ENCODE peak calls at places on chromosomes 16 and 17, in nine cellular contexts. F, Z, B, Q, R, U, A, C and X are unnamed samples. For H3K9me3, the result is how much of the 10 kb centered on the place peaks cover.

GRCh38 chr16:3725291-3725690 is 8.0 kb upstream of the TRAP1 start:
- DNase-seq in F (no peak), Z (no peak), B (no peak), Q (no peak), R (no peak), U (no peak), A (no peak), C (no peak), X (no peak)

GRCh38 chr17:59652119-59652518 is 32.4 kb downstream of the CLTC start:
- DNase-seq in F (peak), Z (no peak), B (no peak), Q (no peak), R (no peak), U (no peak), A (no peak), C (no peak), X (no peak)

GRCh38 chr17:78600181-78600651 is 23.0 kb upstream of the DNAH17 start:
- DNase-seq in F (no peak), Z (no peak), B (peak), Q (no peak), R (no peak), U (no peak), A (no peak), C (no peak), X (no peak)

GRCh38 chr17:73646409-73647305 is 2.4 kb upstream of the SDK2 start:
- DNase-seq in F (no peak), Z (peak), B (peak), Q (peak), R (no peak), U (no peak), A (peak), C (no peak), X (no peak)

GRCh38 chr17:19805006-19805405 is 56.9 kb upstream of the ALDH3A1 start:
- DNase-seq in F (peak), Z (peak), B (no peak), Q (no peak), R (no peak), U (no peak), A (no peak), C (no peak), X (no peak)

GRCh38 chr17:61389670-61390478 is 9.8 kb upstream of the TBX2 start:
- DNase-seq in F (peak), Z (peak), B (peak), Q (peak), R (no peak), U (no peak), A (peak), C (no peak), X (no peak)

GRCh38 chr17:45098081-45098868 is 34.0 kb downstream of the PLCD3 start:
- DNase-seq in F (no peak), Z (peak), B (no peak), Q (no peak), R (no peak), U (no peak), A (no peak), C (no peak), X (peak)

GRCh38 chr17:61805399-61805798 is 57.9 kb downstream of the BRIP1 start:
- DNase-seq in F (peak), Z (no peak), B (no peak), Q (no peak), R (no peak), U (no peak), A (no peak), C (no peak), X (peak)

GRCh38 chr17:29566473-29567361 is at the start of gene ABHD15:
- DNase-seq in F (peak), Z (peak), B (peak), Q (peak), R (peak), U (no peak), A (peak), C (peak), X (peak)

GRCh38 chr16:1474471-1474795 is 395 bp downstream of the CLCN7 start:
- DNase-seq in F (no peak), Z (peak), B (no peak), Q (no peak), R (no peak), U (no peak), A (no peak), C (no peak), X (no peak)

GRCh38 chr17:61385091-61385868 is 14.4 kb upstream of the TBX2 start:
- DNase-seq in F (no peak), Z (no peak), B (no peak), Q (peak), R (no peak), U (no peak), A (no peak), C (no peak), X (no peak)

GRCh38 chr17:14205992-14206461 is 30.6 kb downstream of the CDRT15 start:
- DNase-seq in F (no peak), Z (no peak), B (no peak), Q (no peak), R (no peak), U (peak), A (no peak), C (peak), X (peak)

GRCh38 chr17:82952019-82952418 is 112.2 kb upstream of the ZNF750 start:
- DNase-seq in F (no peak), Z (no peak), B (no peak), Q (no peak), R (no peak), U (no peak), A (no peak), C (peak), X (no peak)
- H3K9me3 ChIP-seq in F (under half), Z (under half), B (half or more), Q (under half), R (under half), U (under half), A (half or more), C (half or more), X (under half)

GRCh38 chr16:73730496-73731090 is 566.0 kb upstream of the PSMD7 start:
- DNase-seq in F (no peak), Z (no peak), B (no peak), Q (no peak), R (no peak), U (no peak), A (no peak), C (no peak), X (no peak)
- TF ChIP-seq CTCF in F (no peak), Z (no peak), B (no peak), Q (no peak), R (no peak), U (no peak), A (no peak), C (no peak), X (no peak)

DNA sequence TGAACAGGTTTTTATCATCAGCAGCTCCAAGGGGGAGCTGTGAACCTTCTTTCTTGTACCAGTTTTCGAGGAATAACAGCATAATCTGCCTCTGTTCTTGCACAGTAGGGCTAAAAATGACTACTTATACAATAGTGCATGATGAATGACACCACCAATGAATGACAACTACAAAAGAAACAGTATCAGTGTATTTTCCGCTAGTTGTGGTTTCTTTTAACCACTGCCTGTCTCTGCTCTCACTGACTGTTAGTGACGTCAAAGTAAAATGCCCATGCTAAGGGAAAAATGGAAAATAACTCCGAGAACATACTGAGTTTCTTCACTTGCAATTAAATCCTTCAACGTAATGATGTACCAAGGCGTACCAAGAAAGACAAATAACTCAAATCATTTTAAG is 294.9 kb downstream of the MAP2K6 start:
- DNase-seq in F (no peak), Z (no peak), B (no peak), Q (no peak), R (no peak), U (no peak), A (no peak), C (no peak), X (no peak)
- H3K9me3 ChIP-seq in F (under half), Z (under half), B (under half), Q (under half), R (under half), U (under half), A (under half), C (under half), X (under half)

DNA sequence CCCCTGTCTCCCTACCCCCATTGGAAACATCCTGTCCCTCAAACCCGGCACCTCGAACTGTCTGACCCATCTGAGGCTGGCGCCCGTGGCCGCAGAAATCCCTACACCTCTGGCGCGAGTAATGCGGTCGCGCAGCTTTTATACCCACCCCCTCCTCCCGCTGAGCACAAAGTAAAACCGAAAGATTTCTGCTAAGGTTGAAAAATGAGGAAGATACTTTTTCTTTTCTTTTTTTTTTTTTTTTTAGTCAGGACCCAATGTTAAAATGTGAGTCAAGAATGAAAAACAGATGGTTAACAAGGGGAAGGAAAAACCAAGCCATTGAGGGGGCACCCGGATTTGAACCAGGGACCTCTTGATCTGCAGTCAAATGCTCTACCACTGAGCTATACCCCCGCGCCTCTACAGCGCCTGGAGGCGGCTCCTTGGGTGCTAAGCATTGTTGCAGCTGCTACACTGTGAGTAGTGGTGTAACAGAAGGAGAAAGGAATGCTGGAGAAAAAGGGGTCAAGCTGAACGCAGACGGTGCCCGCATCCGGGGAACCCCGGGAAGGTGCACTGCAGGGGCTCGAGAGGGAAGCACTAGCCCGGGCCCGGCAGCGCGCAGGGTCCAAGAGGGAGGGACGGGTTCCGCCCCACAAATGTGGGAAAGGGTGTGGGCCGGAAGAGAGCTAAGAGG is 751 bp upstream of the LASP1 start:
- DNase-seq in F (peak), Z (peak), B (peak), Q (peak), R (peak), U (peak), A (peak), C (peak), X (peak)
- TF ChIP-seq CTCF in F (peak), Z (peak), B (peak), Q (peak), R (no peak), U (no peak), A (peak), C (peak), X (peak)

GRCh38 chr16:35909351-35909954 is 2450.0 kb downstream of the TP53TG3F start:
- DNase-seq in F (no peak), Z (no peak), B (no peak), Q (no peak), R (no peak), U (no peak), A (no peak), C (no peak), X (no peak)
- H3K9me3 ChIP-seq in F (under half), Z (under half), B (under half), Q (under half), R (under half), U (under half), A (half or more), C (under half), X (under half)

DNA sequence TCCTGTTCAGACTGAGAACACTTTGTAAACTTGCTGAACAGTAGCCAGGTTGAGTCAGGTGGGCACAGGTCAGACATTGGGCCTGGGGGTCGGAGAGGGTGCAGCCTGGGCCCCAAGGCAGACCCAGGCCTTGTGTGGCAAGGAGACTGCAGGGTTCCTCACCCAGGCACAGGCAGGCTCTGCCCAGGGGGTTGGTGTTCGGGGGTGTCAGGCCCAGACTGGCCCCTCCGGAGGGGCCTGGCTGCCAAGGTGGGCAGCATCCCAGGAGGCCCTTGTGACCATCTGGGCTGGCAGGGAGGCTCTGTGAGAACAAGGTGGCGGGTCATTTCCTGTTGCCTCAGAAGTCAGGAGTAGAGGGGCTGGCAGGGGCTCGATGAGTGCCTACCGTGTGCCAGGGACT is 585 bp upstream of the MYO15A start:
- DNase-seq in F (no peak), Z (no peak), B (no peak), Q (no peak), R (no peak), U (no peak), A (no peak), C (no peak), X (no peak)
- TF ChIP-seq CTCF in F (no peak), Z (no peak), B (no peak), Q (no peak), R (no peak), U (no peak), A (no peak), C (no peak), X (no peak)

GRCh38 chr16:35147556-35148504 is 1688.4 kb downstream of the TP53TG3F start:
- DNase-seq in F (no peak), Z (no peak), B (no peak), Q (no peak), R (no peak), U (no peak), A (no peak), C (no peak), X (no peak)
- H3K9me3 ChIP-seq in F (under half), Z (under half), B (under half), Q (under half), R (under half), U (half or more), A (half or more), C (under half), X (under half)

DNA sequence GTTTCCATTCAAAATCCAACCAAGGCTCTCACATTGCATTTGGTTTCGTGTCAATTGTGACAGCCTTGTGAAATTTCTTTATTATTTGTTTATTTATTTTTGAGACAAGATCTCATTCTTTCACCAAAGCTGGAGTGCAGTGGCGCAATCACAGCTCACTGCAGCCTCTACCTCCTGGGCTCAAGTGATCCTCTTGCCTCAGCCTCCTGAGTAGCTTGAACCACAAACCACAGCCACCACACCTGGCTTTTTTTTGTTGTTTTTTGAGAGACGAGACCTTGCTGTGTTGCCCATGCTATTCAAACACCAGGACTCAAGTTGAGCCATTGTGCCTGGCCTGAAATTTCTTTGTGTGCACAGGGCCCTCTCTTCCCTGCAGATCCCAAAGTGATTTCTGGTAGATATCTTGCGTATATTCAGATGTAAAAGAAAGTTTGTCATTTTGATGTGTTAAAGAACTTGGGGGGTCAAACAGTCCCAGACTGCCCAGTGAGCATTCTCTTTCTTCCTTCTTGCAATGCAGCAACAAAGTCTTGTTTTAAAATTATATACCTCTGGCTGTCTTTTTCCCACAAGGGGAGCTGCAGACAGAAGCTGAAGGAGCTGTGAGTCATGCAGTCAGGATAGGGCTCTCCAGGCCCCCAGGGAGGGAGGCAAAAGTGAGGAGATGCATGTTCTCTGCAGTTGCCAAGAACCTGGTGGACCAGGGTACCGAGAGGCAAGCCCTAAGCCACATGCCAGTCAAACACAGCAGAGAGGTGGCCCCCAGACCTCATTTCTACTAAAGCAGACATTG is 15.5 kb upstream of the USP22 start:
- DNase-seq in F (peak), Z (peak), B (peak), Q (no peak), R (no peak), U (no peak), A (no peak), C (no peak), X (peak)
- TF ChIP-seq CTCF in F (peak), Z (peak), B (no peak), Q (peak), R (no peak), U (no peak), A (no peak), C (no peak), X (peak)

DNA sequence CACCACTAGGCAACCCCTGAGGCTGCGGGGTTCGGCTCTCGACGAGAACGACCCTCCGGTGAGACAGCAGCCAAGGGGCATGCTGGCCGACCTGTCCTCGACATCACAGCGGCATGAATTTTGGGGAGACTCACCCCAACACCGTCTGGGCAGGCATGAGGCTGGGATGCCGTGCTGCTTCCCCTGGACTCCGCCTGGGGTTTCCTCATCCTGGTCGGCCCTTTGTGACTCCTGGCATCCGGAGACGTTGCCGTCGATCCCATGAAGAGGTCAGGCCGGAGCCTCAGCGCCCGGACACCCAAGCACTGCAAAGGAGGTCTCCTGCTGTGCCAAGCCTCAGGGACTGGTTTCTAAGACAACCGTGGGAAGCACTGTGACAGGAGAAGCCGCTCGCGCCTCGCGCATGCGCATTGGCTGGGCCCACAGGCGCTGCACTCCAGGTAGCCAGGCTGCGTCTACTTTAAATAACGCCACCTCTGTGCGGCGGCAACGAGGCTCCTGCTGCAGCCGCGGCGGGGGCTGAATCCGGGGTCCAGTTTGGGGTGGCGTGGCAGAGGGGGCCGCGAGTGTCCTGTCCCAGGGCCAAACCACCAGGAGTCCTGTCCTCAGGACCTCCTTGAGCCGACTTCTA is 13.8 kb upstream of the KCNJ18 start:
- DNase-seq in F (no peak), Z (no peak), B (no peak), Q (no peak), R (no peak), U (no peak), A (no peak), C (no peak), X (no peak)
- H3K9me3 ChIP-seq in F (half or more), Z (under half), B (under half), Q (under half), R (under half), U (under half), A (half or more), C (under half), X (under half)